ENCODE peak calls at places on chromosomes 16 and 17, in six cellular contexts. I is Peyer's patch; G is ELR; A is hypothalamus; P is activated T-cell treated with anti-CD3 and anti-CD28 coated beads, Interleukin-2, amount 50 U/mL, for 72 hours; E is stimulated activated CD4-positive, alpha-beta T cell treated with anti-CD3 and anti-CD28 coated beads, Interleukin-12 subunit alpha, Interleukin-12 subunit beta, amount 100 ng/mL, for 24 hours. J is an unnamed sample.
A peak's percentile ranks its signal among the peaks of the same experiment; 100 is the strongest.

GRCh38 chr16:73057369-73058210 is 9.7 kb upstream of the ZFHX3 start:
- DNase-seq in I (peak; percentile 50), G (peak; percentile 53), A (no peak), P (peak; percentile 6), E (no peak), J (no peak)

GRCh38 chr17:55895112-55895759 is 144.4 kb downstream of the PCTP start:
- DNase-seq in I (no peak), G (no peak), A (no peak), P (no peak), E (no peak), J (no peak)

GRCh38 chr17:59487161-59487873 is 78.1 kb upstream of the DHX40 start:
- DNase-seq in I (no peak), G (peak; percentile 36), A (no peak), P (no peak), E (no peak), J (no peak)

GRCh38 chr17:49834118-49834743 is 13.6 kb downstream of the TAC4 start:
- DNase-seq in I (no peak), G (no peak), A (no peak), P (no peak), E (no peak), J (no peak)

GRCh38 chr16:1674751-1675664 is 3.1 kb upstream of the JPT2 start:
- DNase-seq in I (no peak), G (peak; percentile 92), A (no peak), P (no peak), E (no peak), J (no peak)

GRCh38 chr17:75188614-75189013 is 5.9 kb upstream of the SUMO2 start:
- DNase-seq in I (no peak), G (no peak), A (no peak), P (no peak), E (no peak), J (no peak)

GRCh38 chr17:7042507-7043194 is 1.2 kb downstream of the SLC16A11 start:
- DNase-seq in I (no peak), G (no peak), A (no peak), P (peak; percentile 66), E (no peak), J (no peak)

GRCh38 chr16:71359431-71359830 is 908 bp downstream of the CALB2 start:
- DNase-seq in I (no peak), G (peak; percentile 46), A (no peak), P (no peak), E (no peak), J (no peak)

GRCh38 chr17:71505200-71505599 is 615.6 kb upstream of the SOX9 start:
- DNase-seq in I (no peak), G (peak; percentile 55), A (no peak), P (no peak), E (no peak), J (no peak)

J was measured in ascending aorta.